ENCODE peak calls at places on chromosome 21, in five cellular contexts. U is cardiac muscle cell, V is astrocyte, L is colonic mucosa, I is IMR-90. B is an unnamed sample.

GRCh38 chr21:26513212-26513611 is 59.9 kb downstream of the CYYR1 start:
- DNase-seq in U (peak), V (peak), L (no peak), I (no peak), B (no peak)

GRCh38 chr21:20570824-20571232 is 427.4 kb upstream of the NCAM2 start:
- DNase-seq in U (no peak), V (no peak), L (no peak), I (no peak), B (no peak)

GRCh38 chr21:37551406-37552355 is 185.1 kb downstream of the DYRK1A start:
- DNase-seq in U (peak), V (no peak), L (peak), I (no peak), B (no peak)

GRCh38 chr21:31142600-31142999 is 104.3 kb upstream of the KRTAP19-8 start:
- DNase-seq in U (no peak), V (no peak), L (no peak), I (no peak), B (no peak)

GRCh38 chr21:41726970-41727783 is 39.7 kb downstream of the RIPK4 start:
- DNase-seq in U (peak), V (peak), L (no peak), I (peak), B (peak)

GRCh38 chr21:15431053-15431452 is 298.7 kb upstream of the USP25 start:
- DNase-seq in U (no peak), V (no peak), L (no peak), I (no peak), B (no peak)

GRCh38 chr21:36719614-36720013 is 20.7 kb downstream of the SIM2 start:
- DNase-seq in U (no peak), V (no peak), L (peak), I (no peak), B (peak)

GRCh38 chr21:32364801-32365200 is 28.0 kb downstream of the URB1 start:
- DNase-seq in U (no peak), V (no peak), L (no peak), I (no peak), B (no peak)

GRCh38 chr21:27024971-27025370 is 58.1 kb upstream of the ADAMTS5 start:
- DNase-seq in U (no peak), V (no peak), L (no peak), I (peak), B (no peak)

GRCh38 chr21:31865429-31865970 is 7.3 kb upstream of the HUNK start:
- DNase-seq in U (no peak), V (no peak), L (no peak), I (no peak), B (no peak)

GRCh38 chr21:40386301-40386911 is 460.6 kb downstream of the DSCAM start:
- DNase-seq in U (peak), V (peak), L (peak), I (no peak), B (no peak)

GRCh38 chr21:25360593-25360992 is 246.7 kb downstream of the MRPL39 start:
- DNase-seq in U (no peak), V (no peak), L (no peak), I (no peak), B (no peak)
- TF ChIP-seq CTCF in U (peak), V (peak), L (no peak), I (peak), B (no peak)

DNA sequence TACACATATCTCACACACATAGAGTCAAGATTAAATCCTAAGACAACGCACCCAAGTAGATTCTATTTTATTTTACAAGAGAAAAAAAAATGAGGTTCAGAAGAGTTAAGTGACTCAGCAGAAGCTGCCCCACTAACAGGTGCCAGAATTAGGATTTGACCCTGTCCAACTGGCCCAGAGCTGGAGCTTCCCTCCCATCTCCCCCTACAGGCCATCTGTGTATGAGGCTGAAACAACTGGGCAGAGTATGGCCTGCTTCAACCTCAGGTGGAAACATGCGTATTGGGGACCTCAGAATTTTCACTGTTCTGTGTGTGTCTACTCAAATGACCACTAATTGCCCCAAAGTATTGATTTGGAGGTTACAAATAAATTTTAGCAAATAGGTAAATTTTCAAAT is 29.9 kb downstream of the PSMG1 start:
- DNase-seq in U (no peak), V (no peak), L (no peak), I (no peak), B (no peak)
- TF ChIP-seq CTCF in U (peak), V (peak), L (no peak), I (peak), B (peak)

DNA sequence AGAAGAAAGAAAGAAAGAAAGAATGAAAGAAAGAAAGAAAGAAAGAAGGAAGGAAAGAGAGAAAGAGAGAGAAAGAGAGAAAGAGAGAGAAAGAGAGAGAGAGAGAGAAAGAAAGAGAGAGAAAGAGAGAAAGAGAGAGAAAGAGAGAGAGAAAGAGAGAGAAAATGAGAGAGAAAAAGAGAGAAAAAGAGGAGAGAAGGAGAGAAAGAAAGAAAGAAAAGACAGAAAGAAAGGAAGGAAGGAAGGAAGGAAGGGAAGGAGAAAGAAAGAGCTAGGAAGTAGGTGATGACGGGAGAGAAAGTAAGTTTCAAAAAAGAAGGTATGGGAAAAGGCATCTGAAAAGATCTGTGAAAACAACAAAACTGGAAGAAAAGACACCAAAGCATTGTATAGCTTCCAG is 72.0 kb downstream of the GRIK1 start:
- DNase-seq in U (no peak), V (no peak), L (no peak), I (no peak), B (no peak)
- TF ChIP-seq CTCF in U (no peak), V (no peak), L (no peak), I (no peak), B (no peak)

GRCh38 chr21:24897883-24898282 is 709.4 kb downstream of the MRPL39 start:
- DNase-seq in U (no peak), V (no peak), L (no peak), I (no peak), B (no peak)

GRCh38 chr21:24899138-24899537 is 708.1 kb downstream of the MRPL39 start:
- DNase-seq in U (no peak), V (no peak), L (no peak), I (no peak), B (no peak)

GRCh38 chr21:24894324-24894723 is 713.0 kb downstream of the MRPL39 start:
- DNase-seq in U (no peak), V (no peak), L (no peak), I (no peak), B (no peak)

GRCh38 chr21:24896735-24897124 is 710.6 kb downstream of the MRPL39 start:
- DNase-seq in U (no peak), V (no peak), L (no peak), I (no peak), B (no peak)

GRCh38 chr21:24895885-24896734 is 711.2 kb downstream of the MRPL39 start:
- DNase-seq in U (peak), V (peak), L (no peak), I (peak), B (no peak)
- TF ChIP-seq CTCF in U (no peak), V (peak), L (no peak), I (peak), B (no peak)

GRCh38 chr21:45475004-45475685 is 67.1 kb downstream of the SLC19A1 start:
- DNase-seq in U (no peak), V (no peak), L (no peak), I (no peak), B (no peak)

GRCh38 chr21:45471229-45472052 is 66.5 kb downstream of the COL18A1 start:
- DNase-seq in U (peak), V (peak), L (no peak), I (peak), B (peak)

GRCh38 chr21:45474323-45474950 is 67.8 kb downstream of the SLC19A1 start:
- DNase-seq in U (no peak), V (no peak), L (no peak), I (no peak), B (no peak)

GRCh38 chr21:45473496-45474322 is 68.5 kb downstream of the SLC19A1 start:
- DNase-seq in U (no peak), V (no peak), L (no peak), I (peak), B (no peak)

GRCh38 chr21:45472445-45473365 is 67.7 kb downstream of the COL18A1 start:
- DNase-seq in U (no peak), V (no peak), L (no peak), I (no peak), B (no peak)
- TF ChIP-seq CTCF in U (no peak), V (no peak), L (no peak), I (no peak), B (no peak)

GRCh38 chr21:45357436-45358260 is 47.3 kb upstream of the COL18A1 start:
- DNase-seq in U (peak), V (no peak), L (no peak), I (no peak), B (no peak)
- TF ChIP-seq CTCF in U (peak), V (no peak), L (no peak), I (peak), B (no peak)

DNA sequence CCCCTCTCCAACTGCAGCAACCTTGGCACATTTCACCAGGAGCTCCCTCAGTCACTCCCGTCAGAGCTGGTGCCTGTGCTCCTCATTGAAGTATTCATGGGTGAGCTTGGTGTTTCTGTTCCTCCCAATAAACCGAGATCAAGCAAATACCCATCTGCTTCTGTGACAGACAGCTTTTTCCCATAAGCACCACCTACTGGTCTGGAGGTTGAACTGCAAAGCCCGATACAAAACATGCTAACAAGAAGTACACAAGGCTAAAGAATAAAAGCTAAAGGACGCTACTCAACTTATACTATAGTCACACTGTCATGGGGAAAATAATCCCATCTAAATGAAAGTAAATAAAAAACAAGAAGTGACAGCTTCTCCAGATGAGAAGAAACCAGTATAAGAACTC is 111.9 kb upstream of the C21orf91 start:
- DNase-seq in U (no peak), V (no peak), L (no peak), I (no peak), B (no peak)
- TF ChIP-seq CTCF in U (peak), V (peak), L (no peak), I (no peak), B (no peak)

GRCh38 chr21:43907751-43908150 is 42.7 kb downstream of the AGPAT3 start:
- DNase-seq in U (no peak), V (no peak), L (no peak), I (no peak), B (no peak)
- TF ChIP-seq CTCF in U (no peak), V (no peak), L (no peak), I (no peak), B (no peak)

DNA sequence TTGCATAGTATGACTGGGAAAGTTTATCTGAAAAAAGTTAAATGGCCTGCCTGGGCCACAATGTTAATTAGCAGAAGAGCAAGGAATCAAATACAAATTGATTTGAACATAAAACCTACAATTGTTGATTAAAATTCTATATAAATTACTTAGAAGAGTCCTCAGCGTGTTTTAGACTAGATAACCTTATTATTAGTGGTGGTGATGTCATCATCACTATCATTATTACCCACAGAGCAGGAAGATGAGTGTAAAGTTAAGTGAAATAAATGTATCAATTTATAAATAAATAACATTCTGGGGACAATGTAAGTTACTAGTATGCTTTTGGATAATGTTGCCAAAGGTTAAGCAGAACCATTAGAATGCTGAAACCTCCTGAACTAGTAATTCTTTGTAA is 46.1 kb downstream of the RBM11 start:
- DNase-seq in U (no peak), V (no peak), L (no peak), I (no peak), B (no peak)
- TF ChIP-seq CTCF in U (no peak), V (no peak), L (no peak), I (no peak), B (no peak)

GRCh38 chr21:34510148-34511142 is 1.6 kb downstream of the KCNE1 start:
- DNase-seq in U (peak), V (no peak), L (peak), I (peak), B (peak)

GRCh38 chr21:34511154-34511553 is 856 bp downstream of the KCNE1 start:
- DNase-seq in U (peak), V (no peak), L (no peak), I (no peak), B (no peak)

GRCh38 chr21:34513109-34513675 is 1.2 kb upstream of the KCNE1 start:
- DNase-seq in U (peak), V (no peak), L (no peak), I (no peak), B (no peak)

GRCh38 chr21:34511787-34512451 is at the start of gene KCNE1:
- DNase-seq in U (peak), V (no peak), L (no peak), I (no peak), B (no peak)

GRCh38 chr21:34509151-34509550 is 2.9 kb downstream of the KCNE1 start:
- DNase-seq in U (no peak), V (no peak), L (no peak), I (no peak), B (no peak)
- TF ChIP-seq CTCF in U (peak), V (no peak), L (peak), I (peak), B (no peak)

B was measured in Calu3.